ENCODE peak calls at places on chromosomes 5 and 9, in eight cellular contexts. Y is stimulated activated CD8-positive, alpha-beta memory T cell treated with anti-CD3 and anti-CD28 coated beads, Interleukin-4, amount 100 ng/mL, for 1 hour; F is NCI-H748 treated with DMSO at 0.1 percent for 48 hours; M is NCI-H510A treated with DMSO at 0.1 percent for 48 hours; H is neural crest cell; R is posterior cingulate gyrus; B is iris pigment epithelial cell; D is effector CD8-positive, alpha-beta T cell. C is an unnamed sample.

GRCh38 chr5:25025836-25026235 is 381.1 kb upstream of the CDH10 start:
- DNase-seq in H (no peak), F (no peak), Y (no peak), D (no peak), M (no peak), R (no peak), B (no peak), C (no peak)

GRCh38 chr5:73858054-73858453 is 232.1 kb downstream of the ARHGEF28 start:
- DNase-seq in B (peak), M (no peak), Y (no peak), D (no peak), H (no peak), F (no peak), R (no peak), C (no peak)

GRCh38 chr9:133031496-133031911 is 707 bp downstream of the GTF3C5 start:
- DNase-seq in F (no peak), H (no peak), M (no peak), Y (no peak), R (no peak), B (no peak), D (no peak), C (no peak)

GRCh38 chr9:31185831-31186230 is 1198.6 kb upstream of the ACO1 start:
- DNase-seq in D (no peak), M (no peak), B (peak), Y (no peak), R (no peak), F (no peak), H (no peak), C (no peak)

GRCh38 chr5:23840083-23840482 is 332.7 kb downstream of the PRDM9 start:
- DNase-seq in Y (no peak), D (no peak), M (no peak), B (no peak), F (peak), H (no peak), R (no peak), C (no peak)

GRCh38 chr9:110977259-110977709 is 61.0 kb downstream of the LPAR1 start:
- DNase-seq in D (no peak), Y (no peak), H (no peak), B (peak), M (no peak), F (no peak), R (no peak), C (no peak)

GRCh38 chr5:82911902-82912301 is 165.3 kb downstream of the TMEM167A start:
- DNase-seq in B (no peak), H (no peak), D (no peak), Y (no peak), M (no peak), R (peak), F (no peak), C (no peak)

GRCh38 chr5:59720063-59720462 is 173.5 kb downstream of the PDE4D start:
- DNase-seq in B (no peak), M (no peak), F (no peak), R (no peak), H (no peak), D (no peak), Y (no peak), C (no peak)

GRCh38 chr5:16777432-16777831 is 158.7 kb downstream of the MYO10 start:
- DNase-seq in F (no peak), M (no peak), D (no peak), Y (no peak), H (no peak), B (no peak), R (no peak), C (no peak)

GRCh38 chr5:71907001-71907564 is 188.0 kb downstream of the CARTPT start:
- DNase-seq in M (no peak), R (no peak), F (no peak), B (no peak), H (no peak), D (no peak), Y (no peak), C (no peak)

GRCh38 chr5:17395106-17395505 is 102.9 kb upstream of the TAF11L2 start:
- DNase-seq in Y (no peak), D (no peak), F (no peak), H (no peak), M (no peak), B (no peak), R (no peak), C (no peak)

GRCh38 chr9:38639577-38639940 is 19.2 kb upstream of the ANKRD18A start:
- DNase-seq in F (no peak), H (no peak), M (no peak), Y (no peak), R (no peak), D (no peak), B (no peak), C (no peak)

GRCh38 chr9:135728436-135729110 is 26.6 kb downstream of the KCNT1 start:
- DNase-seq in R (no peak), H (no peak), M (no peak), D (no peak), F (no peak), Y (no peak), B (no peak), C (no peak)

GRCh38 chr5:56244676-56245075 is 11.5 kb upstream of the ANKRD55 start:
- DNase-seq in B (peak), M (no peak), H (no peak), Y (no peak), R (no peak), F (no peak), D (no peak), C (no peak)